ENCODE peak calls at places on chromosomes 4 and X, in five cellular contexts. D, Z, U, S and E are unnamed samples.

GRCh38 chr4:185966549-185966948 is 102.4 kb upstream of the TLR3 start:
- DNase-seq in D (no peak), Z (no peak), U (no peak), S (no peak), E (no peak)

GRCh38 chr4:153259679-153260078 is 55.4 kb downstream of the TRIM2 start:
- DNase-seq in D (no peak), Z (no peak), U (no peak), S (no peak), E (no peak)

GRCh38 chr4:108619372-108620100 is 840 bp upstream of the RPL34 start:
- DNase-seq in D (no peak), Z (no peak), U (no peak), S (no peak), E (no peak)

GRCh38 chr4:89031272-89031671 is 25.7 kb downstream of the FAM13A start:
- DNase-seq in D (no peak), Z (no peak), U (no peak), S (no peak), E (no peak)

GRCh38 chr4:181905708-181906107 is 337.5 kb upstream of the TENM3 start:
- DNase-seq in D (no peak), Z (no peak), U (no peak), S (no peak), E (no peak)

GRCh38 chr4:158535130-158535614 is 13.5 kb downstream of the RXFP1 start:
- DNase-seq in D (no peak), Z (no peak), U (no peak), S (no peak), E (no peak)

GRCh38 chrX:121333942-121334341 is 286.5 kb downstream of the GLUD2 start:
- DNase-seq in D (no peak), Z (no peak), U (no peak), S (peak), E (no peak)

GRCh38 chr4:8294036-8294435 is 24.5 kb downstream of the HTRA3 start:
- DNase-seq in D (no peak), Z (no peak), U (no peak), S (no peak), E (no peak)

GRCh38 chr4:87046111-87046510 is 111.3 kb downstream of the AFF1 start:
- DNase-seq in D (no peak), Z (no peak), U (no peak), S (no peak), E (no peak)

GRCh38 chr4:129098578-129098977 is 2.6 kb downstream of the C4orf33 start:
- DNase-seq in D (no peak), Z (no peak), U (no peak), S (no peak), E (no peak)

GRCh38 chr4:37400326-37400881 is 155.9 kb downstream of the NWD2 start:
- DNase-seq in D (no peak), Z (no peak), U (peak), S (no peak), E (no peak)

GRCh38 chr4:147843162-147843561 is 111.3 kb downstream of the ARHGAP10 start:
- DNase-seq in D (no peak), Z (peak), U (no peak), S (peak), E (no peak)
- TF ChIP-seq CTCF in D (peak), Z (no peak), U (peak), S (peak), E (no peak)

GRCh38 chr4:40507977-40508376 is 121.7 kb downstream of the RBM47 start:
- DNase-seq in D (no peak), Z (no peak), U (no peak), S (no peak), E (no peak)
- TF ChIP-seq CTCF in D (no peak), Z (no peak), U (no peak), S (peak), E (no peak)

GRCh38 chrX:69429339-69430014 is 74.6 kb upstream of the NALF2 start:
- DNase-seq in D (no peak), Z (no peak), U (no peak), S (no peak), E (no peak)

GRCh38 chrX:69424910-69425309 is 79.2 kb upstream of the NALF2 start:
- DNase-seq in D (no peak), Z (no peak), U (no peak), S (no peak), E (no peak)

GRCh38 chrX:69428216-69428615 is 75.9 kb upstream of the NALF2 start:
- DNase-seq in D (no peak), Z (no peak), U (no peak), S (no peak), E (no peak)

DNA sequence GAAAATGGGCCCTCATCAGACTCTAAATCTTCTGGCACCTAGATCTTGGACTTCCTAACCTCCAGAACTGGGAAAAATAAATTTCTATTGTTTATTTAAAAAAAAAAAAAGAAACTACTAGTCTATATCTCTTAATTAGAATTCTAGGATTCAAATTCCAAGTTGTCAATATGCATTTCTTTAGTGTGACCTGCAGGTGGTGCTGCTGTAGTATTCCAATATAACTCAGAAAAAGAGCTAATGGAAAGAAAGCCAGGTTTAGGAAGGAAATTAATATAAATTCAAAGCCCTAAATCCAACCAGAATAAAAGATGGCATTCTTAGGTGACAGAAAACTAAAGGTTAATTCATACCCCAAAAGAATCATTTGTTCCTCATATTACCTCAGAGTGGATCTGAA is 80.0 kb upstream of the NALF2 start:
- DNase-seq in D (peak), Z (peak), U (no peak), S (peak), E (no peak)
- TF ChIP-seq CTCF in D (no peak), Z (no peak), U (peak), S (peak), E (no peak)

DNA sequence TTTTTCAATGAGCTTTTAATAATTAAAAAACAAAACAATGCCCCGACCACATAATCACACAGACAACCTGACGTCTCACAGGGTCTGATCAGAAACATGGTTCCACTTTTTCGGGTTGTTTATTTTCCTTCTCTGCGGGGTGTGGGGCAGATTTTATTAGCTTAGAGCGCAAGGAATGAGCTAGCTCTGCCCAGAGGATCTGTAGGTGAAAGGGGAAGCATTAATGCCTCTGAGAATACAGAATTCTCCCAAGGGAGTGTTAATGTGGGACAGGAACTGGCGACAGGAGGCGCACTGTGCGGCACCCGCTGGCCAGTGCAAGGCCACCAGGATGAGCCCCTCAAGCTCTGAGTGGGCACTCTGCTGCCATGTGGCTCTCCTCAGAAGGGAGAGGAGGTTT is 181.5 kb downstream of the TSPAN5 start:
- DNase-seq in D (no peak), Z (no peak), U (no peak), S (no peak), E (no peak)
- TF ChIP-seq CTCF in D (no peak), Z (no peak), U (no peak), S (no peak), E (no peak)

GRCh38 chrX:8042304-8042703 is 115.1 kb upstream of the PNPLA4 start:
- DNase-seq in D (no peak), Z (no peak), U (no peak), S (no peak), E (no peak)
- TF ChIP-seq CTCF in D (peak), Z (no peak), U (no peak), S (peak), E (peak)

DNA sequence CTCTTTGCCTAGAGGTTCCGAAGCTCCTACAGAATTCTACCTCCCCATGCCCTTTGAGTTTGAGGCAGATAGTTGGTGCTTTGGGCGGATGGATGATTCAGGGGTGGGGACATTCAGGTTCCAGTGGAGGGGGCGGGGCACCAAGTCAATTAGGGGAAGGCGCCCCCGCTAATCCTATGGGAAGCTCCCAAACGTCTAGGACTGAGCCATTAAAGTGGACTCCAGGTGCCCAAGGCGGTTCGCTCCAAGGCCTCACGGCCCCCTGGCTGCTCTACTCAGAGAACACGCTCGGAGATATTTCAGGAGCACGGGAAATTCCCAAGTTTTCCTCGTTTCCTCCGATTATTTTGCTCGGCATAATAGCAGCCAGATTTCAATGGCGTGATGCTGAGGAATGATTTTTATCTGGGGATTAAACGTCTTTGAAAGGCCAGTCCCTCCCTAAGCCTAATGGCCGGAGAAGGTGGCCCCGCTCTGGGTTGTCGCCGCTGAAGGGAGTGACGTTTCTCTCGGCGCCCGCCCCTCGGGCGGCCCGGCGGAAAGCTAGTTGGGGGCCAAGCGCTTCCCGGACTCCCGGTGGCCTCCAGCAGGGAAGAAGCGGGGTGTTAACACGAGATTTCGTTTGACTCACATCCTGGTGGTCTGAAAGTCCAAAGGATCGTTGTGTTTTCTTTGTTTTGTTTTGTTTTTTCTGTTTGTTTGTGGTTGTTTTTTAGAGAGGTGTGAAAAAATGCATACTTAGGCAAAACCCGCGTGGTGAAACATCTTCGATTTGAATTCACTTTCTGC is 1.5 kb downstream of the MSX1 start:
- DNase-seq in D (peak), Z (no peak), U (no peak), S (no peak), E (no peak)
- TF ChIP-seq CTCF in D (no peak), Z (no peak), U (no peak), S (no peak), E (no peak)

GRCh38 chr4:164012396-164013027 is 518.0 kb downstream of the TMA16 start:
- DNase-seq in D (peak), Z (peak), U (no peak), S (peak), E (peak)
- TF ChIP-seq CTCF in D (peak), Z (peak), U (peak), S (peak), E (peak)